ENCODE peak calls at places on chromosome 10, in five cellular contexts. M, Y, O, J and G are unnamed samples.
A peak's percentile ranks its signal among the peaks of the same experiment; 100 is the strongest.

GRCh38 chr10:6396652-6397051 is 183.4 kb downstream of the PRKCQ start:
- DNase-seq in Y (no peak), J (peak; percentile 91), M (no peak), O (no peak), G (no peak)

GRCh38 chr10:28177944-28178637 is 124.8 kb downstream of the MPP7 start:
- DNase-seq in O (no peak), Y (no peak), M (no peak), J (no peak), G (no peak)

GRCh38 chr10:126597206-126597605 is 73.3 kb downstream of the C10orf90 start:
- DNase-seq in M (no peak), Y (no peak), J (no peak), O (no peak), G (no peak)

GRCh38 chr10:64515975-64516699 is 994.9 kb downstream of the REEP3 start:
- DNase-seq in O (no peak), M (no peak), Y (no peak), J (no peak), G (no peak)

GRCh38 chr10:1651280-1651975 is 85.9 kb downstream of the ADARB2 start:
- DNase-seq in M (no peak), Y (no peak), O (no peak), J (no peak), G (no peak)

GRCh38 chr10:72818076-72818475 is 75.5 kb upstream of the OIT3 start:
- DNase-seq in O (no peak), J (no peak), M (no peak), Y (no peak), G (no peak)

GRCh38 chr10:43196981-43197833 is 59.0 kb downstream of the CSGALNACT2 start:
- DNase-seq in Y (no peak), O (no peak), M (no peak), J (no peak), G (no peak)

GRCh38 chr10:126350216-126350992 is 37.9 kb downstream of the ADAM12 start:
- DNase-seq in J (peak; percentile 87), Y (no peak), O (peak; percentile 55), M (no peak), G (no peak)

GRCh38 chr10:128268015-128268722 is 141.9 kb upstream of the MKI67 start:
- DNase-seq in Y (no peak), M (no peak), O (peak; percentile 50), J (no peak), G (peak; percentile 57)

GRCh38 chr10:38038107-38038931 is 27.8 kb downstream of the ZNF33A start:
- DNase-seq in J (no peak), O (no peak), M (no peak), Y (no peak), G (no peak)

GRCh38 chr10:93319855-93320254 is 162.3 kb downstream of the MYOF start:
- DNase-seq in Y (no peak), M (no peak), J (no peak), O (no peak), G (no peak)

GRCh38 chr10:78957471-78958039 is 111.2 kb upstream of the ZMIZ1 start:
- DNase-seq in M (no peak), J (no peak), Y (no peak), O (no peak), G (no peak)

GRCh38 chr10:31262672-31263071 is 56.3 kb upstream of the ZEB1 start:
- DNase-seq in Y (no peak), M (no peak), O (no peak), J (peak; percentile 51), G (no peak)

GRCh38 chr10:6649903-6650302 is 69.8 kb upstream of the PRKCQ start:
- DNase-seq in J (no peak), Y (no peak), O (no peak), M (no peak), G (no peak)

GRCh38 chr10:130963786-130964522 is 347.6 kb downstream of the TCERG1L start:
- DNase-seq in M (no peak), J (no peak), O (no peak), Y (no peak), G (no peak)

GRCh38 chr10:51001587-51001986 is 72.7 kb upstream of the PRKG1 start:
- DNase-seq in M (no peak), O (no peak), J (no peak), Y (no peak), G (no peak)

GRCh38 chr10:12841826-12842225 is 159.7 kb downstream of the CCDC3 start:
- DNase-seq in Y (no peak), M (no peak), J (no peak), O (no peak), G (no peak)

GRCh38 chr10:37734971-37735370 is 122.4 kb downstream of the ZNF248 start:
- DNase-seq in M (no peak), O (peak; percentile 77), J (no peak), Y (no peak), G (no peak)

GRCh38 chr10:54487743-54488142 is 313.3 kb downstream of the PCDH15 start:
- DNase-seq in M (no peak), Y (no peak), J (no peak), O (no peak), G (no peak)

GRCh38 chr10:64075604-64076003 is 554.4 kb downstream of the REEP3 start:
- DNase-seq in O (no peak), M (no peak), J (no peak), Y (no peak), G (no peak)

GRCh38 chr10:29780096-29780495 is 145.3 kb upstream of the SVIL start:
- DNase-seq in O (no peak), J (no peak), M (no peak), Y (no peak), G (no peak)

GRCh38 chr10:77939561-77940001 is 13.0 kb upstream of the DLG5 start:
- DNase-seq in Y (no peak), M (no peak), J (no peak), O (no peak), G (no peak)

GRCh38 chr10:6461961-6462360 is 118.1 kb downstream of the PRKCQ start:
- DNase-seq in J (no peak), M (no peak), Y (no peak), O (no peak), G (no peak)

GRCh38 chr10:29210469-29210868 is 78.4 kb upstream of the LYZL1 start:
- DNase-seq in O (no peak), J (no peak), M (no peak), Y (no peak), G (no peak)

GRCh38 chr10:34222359-34222758 is 592.7 kb downstream of the PARD3 start:
- DNase-seq in J (no peak), Y (no peak), O (no peak), M (no peak), G (no peak)

GRCh38 chr10:92064506-92064905 is 140.9 kb downstream of the BTAF1 start:
- DNase-seq in O (no peak), M (no peak), J (no peak), Y (no peak), G (no peak)

GRCh38 chr10:71269301-71270288 is 49.5 kb upstream of the SLC29A3 start:
- DNase-seq in M (no peak), J (no peak), O (no peak), Y (no peak), G (no peak)

GRCh38 chr10:71270301-71270777 is 48.7 kb upstream of the SLC29A3 start:
- DNase-seq in J (no peak), Y (no peak), O (peak; percentile 72), M (peak; percentile 44), G (no peak)

GRCh38 chr10:71267508-71268240 is 51.4 kb upstream of the SLC29A3 start:
- DNase-seq in Y (no peak), O (no peak), M (no peak), J (no peak), G (no peak)

GRCh38 chr10:71268247-71268691 is 50.8 kb upstream of the SLC29A3 start:
- DNase-seq in J (no peak), Y (no peak), M (no peak), O (peak; percentile 39), G (no peak)

GRCh38 chr10:71268751-71269150 is 50.3 kb upstream of the SLC29A3 start:
- DNase-seq in M (no peak), Y (no peak), O (no peak), J (no peak), G (no peak)
- TF ChIP-seq CTCF in M (no peak), Y (no peak), O (no peak), J (no peak), G (no peak)

DNA sequence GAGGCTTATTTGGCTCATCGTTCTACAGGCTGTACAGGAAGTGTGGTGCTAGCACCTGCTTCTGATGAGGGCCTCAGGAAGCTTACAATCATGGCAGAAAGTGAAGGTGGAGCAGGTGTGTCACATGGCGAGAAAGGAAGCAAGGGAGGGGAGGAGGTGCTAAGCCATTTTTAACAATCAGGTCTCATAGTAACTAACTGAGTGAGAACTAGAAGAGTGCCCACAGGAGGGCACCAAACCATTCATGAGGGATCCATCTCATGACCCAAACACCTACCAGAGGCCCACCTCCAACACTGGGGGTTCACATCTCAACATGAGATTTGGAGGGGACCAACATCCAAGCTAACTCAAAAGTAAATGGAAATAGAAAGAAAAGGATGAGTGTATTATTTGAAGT is 78.1 kb downstream of the CXCL12 start:
- DNase-seq in M (no peak), Y (no peak), O (no peak), J (no peak), G (no peak)
- TF ChIP-seq CTCF in M (no peak), Y (no peak), O (peak; percentile 15), J (no peak), G (peak; percentile 40)

GRCh38 chr10:132394936-132395703 is 1.9 kb upstream of the PWWP2B start:
- DNase-seq in M (no peak), J (no peak), O (no peak), Y (no peak), G (no peak)

GRCh38 chr10:132394201-132394811 is 2.7 kb upstream of the PWWP2B start:
- DNase-seq in M (no peak), O (no peak), J (no peak), Y (no peak), G (no peak)

GRCh38 chr10:132396495-132397035 is 435 bp upstream of the PWWP2B start:
- DNase-seq in J (no peak), O (peak; percentile 42), M (peak; percentile 71), Y (no peak), G (peak; percentile 62)

GRCh38 chr10:132397036-132397541 is at the start of gene PWWP2B:
- DNase-seq in J (no peak), O (no peak), M (peak; percentile 52), Y (no peak), G (no peak)

DNA sequence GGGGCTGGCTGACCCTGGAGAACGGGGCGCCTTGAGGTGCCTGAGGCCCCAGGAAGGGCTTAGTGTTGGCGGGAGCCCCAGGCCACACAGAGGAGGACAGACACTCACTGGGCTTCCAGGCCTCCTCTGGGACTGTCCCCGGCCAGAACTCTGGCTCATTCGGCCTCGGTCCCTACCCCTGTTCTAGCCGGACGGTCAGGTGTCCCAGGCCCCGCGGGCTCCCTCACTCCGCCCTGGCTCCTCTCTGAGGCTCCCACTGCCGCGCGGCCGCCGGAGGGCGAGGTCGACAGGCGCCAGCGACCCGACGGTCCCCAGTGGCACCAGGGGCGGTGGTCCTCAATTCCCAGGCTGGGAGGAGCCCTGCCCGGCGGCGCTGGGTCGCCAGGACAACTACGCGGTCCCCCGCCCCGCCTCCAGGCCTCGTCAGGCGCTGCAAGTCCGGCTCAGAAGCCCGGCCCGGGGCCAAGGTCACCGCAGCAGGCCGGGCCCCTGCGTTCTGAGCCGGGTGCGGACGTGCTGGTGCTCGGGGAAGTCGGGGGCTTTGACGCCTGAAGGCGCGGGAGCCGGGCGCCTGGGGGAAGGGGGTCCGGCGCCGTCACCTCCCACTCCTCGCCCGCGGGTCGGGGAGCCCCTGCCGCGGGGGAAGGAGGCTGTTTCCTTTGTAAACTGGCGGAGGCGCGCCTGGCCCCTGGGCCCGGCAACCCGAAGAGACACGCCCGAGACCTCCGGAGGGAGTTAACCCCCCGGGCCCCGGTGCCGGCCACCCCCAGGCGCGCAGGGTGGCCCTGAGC is 1.1 kb upstream of the PWWP2B start:
- DNase-seq in Y (no peak), J (no peak), M (peak; percentile 56), O (peak; percentile 40), G (peak; percentile 70)
- TF ChIP-seq CTCF in Y (no peak), J (no peak), M (no peak), O (no peak), G (no peak)

GRCh38 chr10:3784510-3785250 is at the start of gene KLF6:
- DNase-seq in M (peak; percentile 46), O (peak; percentile 35), J (no peak), Y (no peak), G (peak; percentile 42)
- TF ChIP-seq CTCF in M (peak; percentile 19), O (no peak), J (no peak), Y (no peak), G (no peak)